ENCODE peak calls at places on chromosomes 16 and 17, in four cellular contexts. P is NCI-H146, X is EL, Y is posterior cingulate gyrus. U is an unnamed sample.

GRCh38 chr16:20849587-20850390 is 43.5 kb downstream of the REXO5 start:
- DNase-seq in P (peak), X (peak), Y (peak), U (peak)

GRCh38 chr16:30184430-30185140 is 1.2 kb downstream of the CORO1A start:
- DNase-seq in P (peak), X (no peak), Y (peak), U (peak)

GRCh38 chr16:28477311-28477920 is 5.3 kb upstream of the NPIPB7 start:
- DNase-seq in P (no peak), X (no peak), Y (no peak), U (no peak)

GRCh38 chr17:40536731-40537171 is 28.5 kb downstream of the CCR7 start:
- DNase-seq in P (no peak), X (peak), Y (peak), U (no peak)

GRCh38 chr16:736936-737481 is 3.8 kb downstream of the CIAO3 start:
- DNase-seq in P (no peak), X (no peak), Y (no peak), U (no peak)

GRCh38 chr17:79607941-79608728 is 2.7 kb downstream of the RBFOX3 start:
- DNase-seq in P (no peak), X (peak), Y (no peak), U (no peak)

GRCh38 chr16:89925596-89926079 is 2.5 kb downstream of the TUBB3 start:
- DNase-seq in P (no peak), X (no peak), Y (no peak), U (peak)

GRCh38 chr16:68508641-68509240 is 30.4 kb upstream of the ZFP90 start:
- DNase-seq in P (no peak), X (no peak), Y (no peak), U (no peak)

GRCh38 chr17:42275527-42276358 is 448 bp downstream of the STAT5B start:
- DNase-seq in P (peak), X (peak), Y (no peak), U (no peak)

GRCh38 chr16:88376835-88377726 is 5.7 kb upstream of the ZNF469 start:
- DNase-seq in P (no peak), X (peak), Y (no peak), U (no peak)

GRCh38 chr17:20954794-20955193 is 88.0 kb downstream of the USP22 start:
- DNase-seq in P (no peak), X (no peak), Y (no peak), U (no peak)

GRCh38 chr16:17544785-17545184 is 74.0 kb upstream of the XYLT1 start:
- DNase-seq in P (no peak), X (no peak), Y (no peak), U (peak)

GRCh38 chr16:31351937-31352315 is 3.0 kb upstream of the ITGAX start:
- DNase-seq in P (no peak), X (peak), Y (no peak), U (no peak)

GRCh38 chr17:17855334-17855725 is 18.5 kb upstream of the SREBF1 start:
- DNase-seq in P (no peak), X (no peak), Y (no peak), U (no peak)

GRCh38 chr17:63775420-63775819 is 1.4 kb downstream of the DDX42 start:
- DNase-seq in P (no peak), X (peak), Y (no peak), U (no peak)

GRCh38 chr17:81173354-81173753 is 7.3 kb upstream of the AATK start:
- DNase-seq in P (no peak), X (no peak), Y (no peak), U (no peak)

GRCh38 chr17:62724398-62725146 is 83.5 kb downstream of the MARCHF10 start:
- DNase-seq in P (no peak), X (no peak), Y (peak), U (no peak)

GRCh38 chr17:44655983-44656700 is at the start of gene MEIOC:
- DNase-seq in P (peak), X (peak), Y (no peak), U (peak)

GRCh38 chr16:70753694-70754325 is 47.1 kb downstream of the VAC14 start:
- DNase-seq in P (no peak), X (no peak), Y (no peak), U (no peak)

GRCh38 chr16:30740364-30741251 is 7.6 kb upstream of the PHKG2 start:
- DNase-seq in P (no peak), X (peak), Y (no peak), U (peak)

GRCh38 chr17:75010683-75011406 is 1.6 kb upstream of the MRPL58 start:
- DNase-seq in P (peak), X (peak), Y (peak), U (peak)

GRCh38 chr17:53892222-53892621 is 69.5 kb downstream of the KIF2B start:
- DNase-seq in P (no peak), X (no peak), Y (no peak), U (no peak)

GRCh38 chr16:87392823-87393679 is 915 bp downstream of the MAP1LC3B start:
- DNase-seq in P (peak), X (peak), Y (no peak), U (peak)

GRCh38 chr16:26542198-26542597 is 524.5 kb upstream of the C16orf82 start:
- DNase-seq in P (no peak), X (no peak), Y (no peak), U (no peak)

GRCh38 chr17:31550389-31551056 is 159.0 kb downstream of the RAB11FIP4 start:
- DNase-seq in P (no peak), X (no peak), Y (no peak), U (no peak)

GRCh38 chr17:43791589-43791988 is 11.4 kb downstream of the CFAP97D1 start:
- DNase-seq in P (peak), X (peak), Y (no peak), U (peak)

GRCh38 chr16:86572041-86572521 is 5.5 kb downstream of the FOXC2 start:
- DNase-seq in P (no peak), X (peak), Y (no peak), U (no peak)

GRCh38 chr17:33871720-33872535 is 383.2 kb upstream of the CCL2 start:
- DNase-seq in P (no peak), X (peak), Y (no peak), U (no peak)

GRCh38 chr16:4624827-4625616 is 396 bp downstream of the MGRN1 start:
- DNase-seq in P (peak), X (peak), Y (peak), U (peak)

GRCh38 chr17:39110435-39111136 is 40.9 kb downstream of the PLXDC1 start:
- DNase-seq in P (peak), X (no peak), Y (no peak), U (peak)

GRCh38 chr17:42312285-42313130 is 24.2 kb downstream of the STAT5A start:
- DNase-seq in P (peak), X (peak), Y (peak), U (peak)

GRCh38 chr16:46620265-46621005 is 744 bp downstream of the SHCBP1 start:
- DNase-seq in P (no peak), X (peak), Y (no peak), U (no peak)

GRCh38 chr17:28763137-28763799 is 19.5 kb downstream of the TRAF4 start:
- DNase-seq in P (no peak), X (no peak), Y (no peak), U (no peak)

GRCh38 chr17:17724307-17724921 is 43.2 kb downstream of the RAI1 start:
- DNase-seq in P (peak), X (peak), Y (no peak), U (no peak)

GRCh38 chr16:82481455-82481854 is 145.3 kb upstream of the CDH13 start:
- DNase-seq in P (no peak), X (no peak), Y (no peak), U (peak)

GRCh38 chr17:79183221-79184158 is 108.9 kb downstream of the ENGASE start:
- DNase-seq in P (peak), X (peak), Y (peak), U (no peak)

GRCh38 chr17:6170349-6170748 is 100.2 kb downstream of the WSCD1 start:
- DNase-seq in P (no peak), X (no peak), Y (no peak), U (no peak)